ENCODE peak calls at places on chromosomes 6 and 20, in eight cellular contexts. U is pancreas, C is tibial nerve, Y is fibroblast of lung, W is left ventricle myocardium inferior, J is RWPE1, I is adrenal gland, D is caudate nucleus. X is an unnamed sample.

GRCh38 chr20:32596681-32597252 is 11.6 kb upstream of the NOL4L start:
- DNase-seq in U (no peak), C (no peak), Y (no peak), W (no peak), J (no peak), I (peak; percentile 50), D (no peak), X (no peak)

GRCh38 chr6:168524644-168525043 is 83.7 kb downstream of the SMOC2 start:
- DNase-seq in U (no peak), C (peak; percentile 33), Y (no peak), W (no peak), J (no peak), I (no peak), D (no peak), X (no peak)

GRCh38 chr6:45791600-45792168 is 224.0 kb downstream of the CLIC5 start:
- DNase-seq in U (no peak), C (no peak), Y (peak; percentile 12), W (no peak), J (peak; percentile 30), I (no peak), D (no peak), X (peak; percentile 40)

GRCh38 chr20:57266251-57267157 is at the start of gene BMP7:
- DNase-seq in U (no peak), C (no peak), Y (no peak), W (no peak), J (no peak), I (no peak), D (peak; percentile 57), X (no peak)

GRCh38 chr6:108789475-108789874 is 58.7 kb upstream of the ARMC2 start:
- DNase-seq in U (no peak), C (no peak), Y (no peak), W (no peak), J (no peak), I (no peak), D (no peak), X (no peak)

GRCh38 chr6:102766946-102767345 is 1373.4 kb downstream of the GRIK2 start:
- DNase-seq in U (no peak), C (no peak), Y (peak; percentile 47), W (no peak), J (no peak), I (no peak), D (no peak), X (no peak)

GRCh38 chr20:19737025-19737424 is 21.0 kb upstream of the RIN2 start:
- DNase-seq in U (no peak), C (peak; percentile 26), Y (peak; percentile 75), W (no peak), J (peak; percentile 81), I (no peak), D (no peak), X (peak; percentile 99)

GRCh38 chr20:62165762-62166399 is 16.9 kb upstream of the MTG2 start:
- DNase-seq in U (no peak), C (no peak), Y (peak; percentile 37), W (peak; percentile 52), J (no peak), I (no peak), D (no peak), X (no peak)

GRCh38 chr6:153523390-153523789 is 392.3 kb upstream of the RGS17 start:
- DNase-seq in U (no peak), C (no peak), Y (no peak), W (no peak), J (no peak), I (no peak), D (no peak), X (no peak)

GRCh38 chr6:73823046-73823735 is 127.2 kb downstream of the CD109 start:
- DNase-seq in U (no peak), C (no peak), Y (peak; percentile 3), W (no peak), J (no peak), I (no peak), D (no peak), X (no peak)

GRCh38 chr6:105606871-105607421 is 204.1 kb upstream of the PREP start:
- DNase-seq in U (no peak), C (no peak), Y (no peak), W (no peak), J (no peak), I (no peak), D (no peak), X (no peak)

GRCh38 chr6:105600342-105601293 is 197.7 kb upstream of the PREP start:
- DNase-seq in U (no peak), C (no peak), Y (peak; percentile 83), W (no peak), J (peak; percentile 66), I (no peak), D (no peak), X (peak; percentile 96)

GRCh38 chr6:105604593-105604905 is 201.7 kb upstream of the PREP start:
- DNase-seq in U (no peak), C (no peak), Y (no peak), W (no peak), J (no peak), I (no peak), D (no peak), X (no peak)

GRCh38 chr6:105601541-105602174 is 198.8 kb upstream of the PREP start:
- DNase-seq in U (no peak), C (peak; percentile 67), Y (peak; percentile 100), W (peak; percentile 69), J (peak; percentile 75), I (peak; percentile 48), D (peak; percentile 7), X (peak; percentile 100)

DNA sequence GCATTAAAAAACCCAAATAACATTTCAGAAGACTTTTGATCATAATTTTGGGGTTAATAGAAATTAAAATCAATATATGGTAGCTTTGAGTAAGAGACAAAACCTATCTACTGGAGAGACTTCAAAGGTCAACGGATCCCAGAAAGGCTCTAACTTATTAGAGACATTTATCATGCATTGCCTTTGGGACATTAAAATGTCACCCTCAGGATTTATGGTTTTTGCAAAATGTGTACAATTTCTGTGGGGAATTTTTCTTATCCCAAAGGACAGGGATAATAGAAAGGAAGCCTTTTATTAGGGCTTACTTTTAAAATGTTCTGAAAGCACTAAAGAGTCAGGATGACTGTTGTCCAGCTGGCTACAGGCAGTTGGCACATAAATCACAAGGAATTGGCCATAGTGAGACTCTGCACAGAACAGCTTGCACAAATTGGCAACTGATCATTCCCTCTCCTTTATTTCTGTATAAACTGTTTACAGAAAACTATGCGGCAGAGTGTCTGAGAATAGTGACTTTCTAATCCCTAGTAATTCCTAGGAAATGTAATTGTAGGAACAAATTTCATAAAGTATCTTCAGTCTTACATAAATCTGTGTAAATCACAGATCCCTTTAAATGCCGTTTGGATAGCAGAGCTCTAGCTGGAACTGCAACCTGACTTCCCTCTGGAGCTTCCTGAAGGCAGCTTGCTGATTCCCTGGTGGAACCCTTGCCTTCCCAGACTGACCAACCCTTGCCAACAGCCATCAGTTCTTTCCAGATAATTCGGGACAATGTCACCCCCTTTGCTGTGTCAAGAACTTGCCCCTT is 201.1 kb upstream of the PREP start:
- DNase-seq in U (no peak), C (no peak), Y (peak; percentile 95), W (no peak), J (no peak), I (peak; percentile 29), D (no peak), X (no peak)
- H3K27ac ChIP-seq in U (no peak overlapping the region), C (no peak overlapping the region), Y (no peak overlapping the region), W (peak overlapping the region; percentile 70), J (peak overlapping the region; percentile 82), I (no peak overlapping the region), D (no peak overlapping the region), X (peak overlapping the region; percentile 20)

DNA sequence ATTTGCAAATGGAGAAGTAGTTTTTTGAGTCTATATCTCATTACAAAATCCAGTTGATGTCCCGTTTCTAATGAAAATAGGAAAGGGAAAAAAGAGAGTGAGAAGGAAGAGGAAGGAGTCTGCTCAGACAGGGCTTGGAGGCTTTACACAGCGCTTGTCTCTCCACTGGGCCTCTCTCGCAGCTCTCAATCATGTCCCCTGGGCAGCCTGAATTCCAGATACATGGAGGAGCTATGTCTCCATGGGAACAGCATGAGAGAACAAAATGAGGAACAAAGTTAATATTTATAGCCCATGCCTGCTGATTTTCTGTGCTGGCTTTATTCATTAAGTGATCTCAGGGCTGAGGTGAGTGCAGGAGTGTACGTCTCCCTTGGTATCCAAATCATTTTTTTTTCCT is 35.3 kb upstream of the BCLAF1 start:
- DNase-seq in U (no peak), C (no peak), Y (no peak), W (no peak), J (no peak), I (no peak), D (no peak), X (no peak)
- H3K27ac ChIP-seq in U (no peak overlapping the region), C (no peak overlapping the region), Y (no peak overlapping the region), W (peak overlapping the region; percentile 43), J (no peak overlapping the region), I (peak overlapping the region; percentile 67), D (peak overlapping the region; percentile 69), X (no peak overlapping the region)

GRCh38 chr6:121544691-121545090 is 109.2 kb downstream of the GJA1 start:
- DNase-seq in U (no peak), C (no peak), Y (no peak), W (no peak), J (no peak), I (no peak), D (no peak), X (no peak)

GRCh38 chr6:121548146-121548545 is 112.7 kb downstream of the GJA1 start:
- DNase-seq in U (no peak), C (no peak), Y (peak; percentile 48), W (no peak), J (no peak), I (no peak), D (no peak), X (no peak)

GRCh38 chr6:121555201-121555600 is 119.8 kb downstream of the GJA1 start:
- DNase-seq in U (no peak), C (no peak), Y (no peak), W (no peak), J (no peak), I (no peak), D (no peak), X (no peak)

GRCh38 chr6:121550491-121551010 is 115.1 kb downstream of the GJA1 start:
- DNase-seq in U (no peak), C (no peak), Y (no peak), W (no peak), J (no peak), I (no peak), D (no peak), X (no peak)

GRCh38 chr6:121549741-121550140 is 114.3 kb downstream of the GJA1 start:
- DNase-seq in U (no peak), C (no peak), Y (peak; percentile 71), W (no peak), J (peak; percentile 54), I (no peak), D (no peak), X (peak; percentile 84)
- H3K27ac ChIP-seq in U (no peak overlapping the region), C (no peak overlapping the region), Y (no peak overlapping the region), W (no peak overlapping the region), J (no peak overlapping the region), I (no peak overlapping the region), D (no peak overlapping the region), X (peak overlapping the region; percentile 49)

DNA sequence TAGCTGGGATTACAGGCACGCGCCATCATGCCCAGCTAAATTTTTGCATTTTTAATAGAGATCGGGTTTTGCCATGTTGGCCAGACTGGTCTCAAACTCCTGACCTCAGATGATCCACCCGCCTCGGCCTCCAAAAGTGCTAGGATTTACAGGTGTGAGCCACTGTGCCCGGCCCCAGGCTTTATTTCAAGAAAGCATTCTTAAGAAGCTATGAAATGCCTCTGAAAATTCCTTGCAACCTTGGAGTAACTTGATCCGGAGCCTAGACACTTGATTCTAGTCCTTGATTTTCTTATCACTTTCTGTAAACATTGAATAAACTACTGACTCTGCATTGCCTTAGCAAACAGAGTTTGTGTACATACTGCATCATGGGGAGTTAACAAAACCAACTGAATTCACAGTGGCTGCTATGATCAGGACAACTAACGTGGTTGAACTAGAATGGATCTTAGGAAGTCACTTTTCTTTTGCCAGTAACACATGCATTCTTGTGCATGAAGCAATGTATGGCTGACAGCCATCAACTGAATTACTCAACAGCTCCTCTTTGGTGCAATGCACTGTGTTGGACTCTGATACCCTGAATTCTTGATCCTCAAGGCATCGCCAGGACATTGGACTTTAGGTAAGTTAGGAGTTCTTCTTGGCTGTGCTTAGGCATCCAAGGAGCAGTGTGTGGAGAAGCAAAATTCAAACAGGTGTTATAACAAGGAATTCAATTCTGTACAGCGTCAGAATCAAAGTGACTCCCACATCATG is 102.8 kb upstream of the TMEM170B start:
- DNase-seq in U (no peak), C (peak; percentile 71), Y (peak; percentile 93), W (no peak), J (peak; percentile 30), I (no peak), D (no peak), X (peak; percentile 56)
- H3K27ac ChIP-seq in U (no peak overlapping the region), C (no peak overlapping the region), Y (no peak overlapping the region), W (peak overlapping the region; percentile 82), J (no peak overlapping the region), I (peak overlapping the region; percentile 28), D (no peak overlapping the region), X (peak overlapping the region; percentile 58)

X was measured in epithelial cell of prostate.